ENCODE peak calls at places on chromosomes 13 and 19, in ten cellular contexts. One of them, this sample, is unnamed.

GRCh38 chr19:6047741-6048231 is 62.5 kb downstream of the RFX2 start:
- DNase-seq in ascending aorta: no peak
- DNase-seq in fibroblast of mammary gland: peak
- DNase-seq in stomach: no peak
- DNase-seq in cardiac muscle cell: peak
- DNase-seq in suprapubic skin: peak
- DNase-seq in MM.1S: peak
- DNase-seq in fibroblast of pulmonary artery: peak
- DNase-seq in heart left ventricle: no peak
- DNase-seq in adrenal gland: no peak
- DNase-seq in this sample: peak

GRCh38 chr19:44574201-44574950 is 39.0 kb upstream of the IGSF23 start:
- DNase-seq in ascending aorta: no peak
- DNase-seq in fibroblast of mammary gland: no peak
- DNase-seq in stomach: no peak
- DNase-seq in cardiac muscle cell: no peak
- DNase-seq in suprapubic skin: no peak
- DNase-seq in MM.1S: no peak
- DNase-seq in fibroblast of pulmonary artery: no peak
- DNase-seq in heart left ventricle: no peak
- DNase-seq in adrenal gland: no peak
- DNase-seq in this sample: no peak

GRCh38 chr13:22271963-22272362 is 601.1 kb downstream of the FGF9 start:
- DNase-seq in ascending aorta: no peak
- DNase-seq in fibroblast of mammary gland: no peak
- DNase-seq in stomach: no peak
- DNase-seq in cardiac muscle cell: no peak
- DNase-seq in suprapubic skin: no peak
- DNase-seq in MM.1S: no peak
- DNase-seq in fibroblast of pulmonary artery: no peak
- DNase-seq in heart left ventricle: no peak
- DNase-seq in adrenal gland: no peak
- DNase-seq in this sample: no peak

GRCh38 chr19:17011485-17011884 is 15.1 kb downstream of the CPAMD8 start:
- DNase-seq in ascending aorta: no peak
- DNase-seq in fibroblast of mammary gland: no peak
- DNase-seq in stomach: no peak
- DNase-seq in cardiac muscle cell: no peak
- DNase-seq in suprapubic skin: no peak
- DNase-seq in MM.1S: no peak
- DNase-seq in fibroblast of pulmonary artery: no peak
- DNase-seq in heart left ventricle: no peak
- DNase-seq in adrenal gland: no peak
- DNase-seq in this sample: no peak

GRCh38 chr19:7607874-7608560 is 12.4 kb downstream of the CAMSAP3 start:
- DNase-seq in ascending aorta: no peak
- DNase-seq in fibroblast of mammary gland: no peak
- DNase-seq in stomach: no peak
- DNase-seq in cardiac muscle cell: no peak
- DNase-seq in suprapubic skin: no peak
- DNase-seq in MM.1S: no peak
- DNase-seq in fibroblast of pulmonary artery: no peak
- DNase-seq in heart left ventricle: no peak
- DNase-seq in adrenal gland: no peak
- DNase-seq in this sample: no peak

GRCh38 chr13:113112893-113113845 is 7.6 kb downstream of the F7 start:
- DNase-seq in ascending aorta: no peak
- DNase-seq in fibroblast of mammary gland: no peak
- DNase-seq in stomach: no peak
- DNase-seq in cardiac muscle cell: no peak
- DNase-seq in suprapubic skin: no peak
- DNase-seq in MM.1S: no peak
- DNase-seq in fibroblast of pulmonary artery: no peak
- DNase-seq in heart left ventricle: peak
- DNase-seq in adrenal gland: peak
- DNase-seq in this sample: no peak

GRCh38 chr13:34372581-34372980 is 554.6 kb downstream of the RFC3 start:
- DNase-seq in ascending aorta: no peak
- DNase-seq in fibroblast of mammary gland: no peak
- DNase-seq in stomach: no peak
- DNase-seq in cardiac muscle cell: no peak
- DNase-seq in suprapubic skin: no peak
- DNase-seq in MM.1S: no peak
- DNase-seq in fibroblast of pulmonary artery: no peak
- DNase-seq in heart left ventricle: no peak
- DNase-seq in adrenal gland: peak
- DNase-seq in this sample: no peak

GRCh38 chr13:38398810-38399493 is 49.3 kb downstream of the UFM1 start:
- DNase-seq in ascending aorta: no peak
- DNase-seq in fibroblast of mammary gland: peak
- DNase-seq in stomach: no peak
- DNase-seq in cardiac muscle cell: no peak
- DNase-seq in suprapubic skin: no peak
- DNase-seq in MM.1S: no peak
- DNase-seq in fibroblast of pulmonary artery: peak
- DNase-seq in heart left ventricle: no peak
- DNase-seq in adrenal gland: no peak
- DNase-seq in this sample: no peak

GRCh38 chr19:10315335-10316214 is at the start of gene FDX2:
- DNase-seq in ascending aorta: no peak
- DNase-seq in fibroblast of mammary gland: peak
- DNase-seq in stomach: peak
- DNase-seq in cardiac muscle cell: peak
- DNase-seq in suprapubic skin: peak
- DNase-seq in MM.1S: peak
- DNase-seq in fibroblast of pulmonary artery: peak
- DNase-seq in heart left ventricle: peak
- DNase-seq in adrenal gland: peak
- DNase-seq in this sample: peak

GRCh38 chr13:36163303-36163702 is 32.1 kb upstream of the DCLK1 start:
- DNase-seq in ascending aorta: no peak
- DNase-seq in fibroblast of mammary gland: no peak
- DNase-seq in stomach: no peak
- DNase-seq in cardiac muscle cell: no peak
- DNase-seq in suprapubic skin: no peak
- DNase-seq in MM.1S: no peak
- DNase-seq in fibroblast of pulmonary artery: no peak
- DNase-seq in heart left ventricle: no peak
- DNase-seq in adrenal gland: no peak
- DNase-seq in this sample: no peak

GRCh38 chr13:113952151-113952982 is 21.5 kb downstream of the C13orf46 start:
- DNase-seq in ascending aorta: no peak
- DNase-seq in fibroblast of mammary gland: no peak
- DNase-seq in stomach: no peak
- DNase-seq in cardiac muscle cell: no peak
- DNase-seq in suprapubic skin: peak
- DNase-seq in MM.1S: no peak
- DNase-seq in fibroblast of pulmonary artery: no peak
- DNase-seq in heart left ventricle: peak
- DNase-seq in adrenal gland: no peak
- DNase-seq in this sample: no peak

DNA sequence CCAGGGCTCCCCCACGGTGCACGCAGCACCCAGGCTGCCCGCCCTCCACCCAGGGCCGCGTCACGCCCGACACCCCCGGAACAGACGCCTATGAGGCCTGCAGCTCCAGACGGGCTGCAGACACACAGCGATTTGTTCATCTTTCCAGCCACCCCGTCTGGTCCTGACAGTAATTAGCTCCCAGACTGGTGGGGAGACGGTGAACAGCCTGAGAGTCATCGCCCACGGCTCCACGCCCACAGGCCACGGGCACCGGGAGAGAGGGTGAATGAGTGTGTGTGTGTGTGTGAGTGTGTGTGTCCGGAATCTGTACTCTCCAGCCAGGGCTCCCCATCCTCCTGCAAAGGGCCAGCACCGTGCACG is 18.1 kb downstream of the GADD45B start:
- DNase-seq in ascending aorta: no peak
- DNase-seq in fibroblast of mammary gland: peak
- DNase-seq in stomach: no peak
- DNase-seq in cardiac muscle cell: no peak
- DNase-seq in suprapubic skin: no peak
- DNase-seq in MM.1S: no peak
- DNase-seq in fibroblast of pulmonary artery: peak
- DNase-seq in heart left ventricle: peak
- DNase-seq in adrenal gland: peak
- DNase-seq in this sample: peak
- H3K4me3 ChIP-seq in ascending aorta: peak
- H3K4me3 ChIP-seq in fibroblast of mammary gland: peak
- H3K4me3 ChIP-seq in stomach: peak
- H3K4me3 ChIP-seq in cardiac muscle cell: no peak
- H3K4me3 ChIP-seq in suprapubic skin: peak
- H3K4me3 ChIP-seq in MM.1S: peak
- H3K4me3 ChIP-seq in fibroblast of pulmonary artery: peak
- H3K4me3 ChIP-seq in heart left ventricle: peak
- H3K4me3 ChIP-seq in adrenal gland: no peak
- H3K4me3 ChIP-seq in this sample: peak

DNA sequence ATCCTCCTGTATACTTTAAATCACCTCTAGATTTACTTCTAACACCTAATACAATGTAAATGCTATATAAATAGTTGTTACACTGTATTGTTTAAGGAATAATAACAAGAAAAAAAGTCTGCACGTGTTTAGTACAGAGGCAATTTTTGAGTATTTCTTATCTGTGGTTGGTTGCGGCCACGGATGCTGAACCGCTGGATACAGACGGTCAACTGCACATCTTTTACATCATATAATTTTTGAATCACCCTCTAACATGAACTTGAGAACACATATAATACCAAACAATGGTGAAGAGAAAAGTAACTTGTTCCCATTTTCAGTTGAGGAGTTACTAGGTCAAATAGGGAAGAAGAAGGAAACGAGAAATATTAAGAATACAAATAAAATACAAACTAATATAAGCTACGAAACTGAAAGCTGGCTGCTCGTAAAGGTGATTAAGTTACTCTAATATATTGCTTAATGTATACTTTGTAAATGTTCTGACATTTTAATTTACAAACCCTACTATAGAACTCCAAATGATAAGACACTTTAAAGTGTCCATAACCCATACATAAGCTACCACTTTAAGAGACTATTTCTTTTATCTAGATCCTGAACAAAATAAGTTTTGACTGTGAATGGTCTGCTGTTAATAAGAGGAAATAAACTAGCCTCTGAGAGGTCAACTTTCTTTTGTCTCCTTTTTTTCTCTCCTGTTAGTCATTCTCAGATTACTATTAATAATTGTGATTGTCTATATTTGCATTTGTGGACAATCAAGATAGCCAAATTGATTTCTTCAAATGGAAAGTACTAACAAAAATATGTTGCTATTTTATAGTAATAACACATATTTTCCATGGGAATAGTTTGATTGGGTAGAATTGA is 457.4 kb downstream of the DIAPH3 start:
- DNase-seq in ascending aorta: no peak
- DNase-seq in fibroblast of mammary gland: no peak
- DNase-seq in stomach: no peak
- DNase-seq in cardiac muscle cell: no peak
- DNase-seq in suprapubic skin: no peak
- DNase-seq in MM.1S: no peak
- DNase-seq in fibroblast of pulmonary artery: no peak
- DNase-seq in heart left ventricle: no peak
- DNase-seq in adrenal gland: no peak
- DNase-seq in this sample: no peak
- TF ChIP-seq CTCF in ascending aorta: no peak
- TF ChIP-seq CTCF in fibroblast of mammary gland: no peak
- TF ChIP-seq CTCF in stomach: no peak
- TF ChIP-seq CTCF in cardiac muscle cell: no peak
- TF ChIP-seq CTCF in suprapubic skin: no peak
- TF ChIP-seq CTCF in MM.1S: no peak
- TF ChIP-seq CTCF in fibroblast of pulmonary artery: no peak
- TF ChIP-seq CTCF in heart left ventricle: no peak
- TF ChIP-seq CTCF in adrenal gland: no peak
- TF ChIP-seq CTCF in this sample: no peak

DNA sequence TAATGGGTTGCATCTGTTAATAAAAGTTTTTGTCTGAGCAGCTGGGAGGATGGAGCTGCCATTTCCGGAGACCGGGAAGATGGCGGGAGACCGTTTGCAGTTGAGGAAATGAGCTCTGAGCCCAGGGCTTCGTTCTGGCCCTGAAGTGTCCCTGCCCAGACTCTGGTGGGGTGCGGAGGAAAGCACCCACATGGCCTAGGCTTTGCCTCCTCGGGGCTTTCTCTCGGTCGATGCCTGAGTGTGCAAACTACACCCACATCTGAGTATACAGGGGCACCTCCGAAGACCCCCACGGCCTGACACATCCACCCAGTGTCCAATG is 15.6 kb upstream of the NANOS3 start:
- DNase-seq in ascending aorta: no peak
- DNase-seq in fibroblast of mammary gland: no peak
- DNase-seq in stomach: no peak
- DNase-seq in cardiac muscle cell: no peak
- DNase-seq in suprapubic skin: no peak
- DNase-seq in MM.1S: no peak
- DNase-seq in fibroblast of pulmonary artery: no peak
- DNase-seq in heart left ventricle: peak
- DNase-seq in adrenal gland: no peak
- DNase-seq in this sample: no peak
- H3K4me3 ChIP-seq in ascending aorta: peak
- H3K4me3 ChIP-seq in fibroblast of mammary gland: peak
- H3K4me3 ChIP-seq in stomach: peak
- H3K4me3 ChIP-seq in cardiac muscle cell: no peak
- H3K4me3 ChIP-seq in suprapubic skin: peak
- H3K4me3 ChIP-seq in MM.1S: peak
- H3K4me3 ChIP-seq in fibroblast of pulmonary artery: no peak
- H3K4me3 ChIP-seq in heart left ventricle: peak
- H3K4me3 ChIP-seq in adrenal gland: no peak
- H3K4me3 ChIP-seq in this sample: no peak

GRCh38 chr13:30124131-30124768 is 183.1 kb downstream of the KATNAL1 start:
- DNase-seq in ascending aorta: no peak
- DNase-seq in fibroblast of mammary gland: no peak
- DNase-seq in stomach: no peak
- DNase-seq in cardiac muscle cell: no peak
- DNase-seq in suprapubic skin: no peak
- DNase-seq in MM.1S: no peak
- DNase-seq in fibroblast of pulmonary artery: no peak
- DNase-seq in heart left ventricle: no peak
- DNase-seq in adrenal gland: no peak
- DNase-seq in this sample: no peak

GRCh38 chr13:30121244-30121643 is 186.1 kb downstream of the KATNAL1 start:
- DNase-seq in ascending aorta: no peak
- DNase-seq in fibroblast of mammary gland: no peak
- DNase-seq in stomach: no peak
- DNase-seq in cardiac muscle cell: no peak
- DNase-seq in suprapubic skin: no peak
- DNase-seq in MM.1S: no peak
- DNase-seq in fibroblast of pulmonary artery: no peak
- DNase-seq in heart left ventricle: no peak
- DNase-seq in adrenal gland: no peak
- DNase-seq in this sample: no peak

GRCh38 chr13:30125422-30126073 is 181.8 kb downstream of the KATNAL1 start:
- DNase-seq in ascending aorta: no peak
- DNase-seq in fibroblast of mammary gland: peak
- DNase-seq in stomach: peak
- DNase-seq in cardiac muscle cell: no peak
- DNase-seq in suprapubic skin: no peak
- DNase-seq in MM.1S: no peak
- DNase-seq in fibroblast of pulmonary artery: peak
- DNase-seq in heart left ventricle: no peak
- DNase-seq in adrenal gland: peak
- DNase-seq in this sample: peak

GRCh38 chr13:30121666-30122065 is 185.7 kb downstream of the KATNAL1 start:
- DNase-seq in ascending aorta: no peak
- DNase-seq in fibroblast of mammary gland: no peak
- DNase-seq in stomach: no peak
- DNase-seq in cardiac muscle cell: no peak
- DNase-seq in suprapubic skin: no peak
- DNase-seq in MM.1S: no peak
- DNase-seq in fibroblast of pulmonary artery: no peak
- DNase-seq in heart left ventricle: no peak
- DNase-seq in adrenal gland: no peak
- DNase-seq in this sample: no peak

GRCh38 chr13:30123575-30123974 is 183.8 kb downstream of the KATNAL1 start:
- DNase-seq in ascending aorta: no peak
- DNase-seq in fibroblast of mammary gland: no peak
- DNase-seq in stomach: no peak
- DNase-seq in cardiac muscle cell: no peak
- DNase-seq in suprapubic skin: no peak
- DNase-seq in MM.1S: no peak
- DNase-seq in fibroblast of pulmonary artery: no peak
- DNase-seq in heart left ventricle: no peak
- DNase-seq in adrenal gland: no peak
- DNase-seq in this sample: no peak
- TF ChIP-seq CTCF in ascending aorta: no peak
- TF ChIP-seq CTCF in fibroblast of mammary gland: no peak
- TF ChIP-seq CTCF in stomach: no peak
- TF ChIP-seq CTCF in cardiac muscle cell: no peak
- TF ChIP-seq CTCF in suprapubic skin: no peak
- TF ChIP-seq CTCF in MM.1S: no peak
- TF ChIP-seq CTCF in fibroblast of pulmonary artery: no peak
- TF ChIP-seq CTCF in heart left ventricle: no peak
- TF ChIP-seq CTCF in adrenal gland: no peak
- TF ChIP-seq CTCF in this sample: no peak

This sample was measured in astrocyte of the spinal cord.